ENCODE peak calls at places on chromosomes 3 and 15, in eight cellular contexts. T, V, P, C, J, E, G and U are unnamed samples.

GRCh38 chr15:65289261-65289854 is 2.7 kb upstream of the PARP16 start:
- DNase-seq in V (no peak), G (no peak), C (no peak), E (no peak), T (no peak), J (no peak), P (no peak), U (no peak)

GRCh38 chr3:52083556-52084087 is 27.3 kb upstream of the DUSP7 start:
- DNase-seq in G (no peak), E (no peak), C (no peak), V (peak; percentile 19), J (no peak), T (no peak), P (peak; percentile 9), U (no peak)

GRCh38 chr3:30666564-30667249 is 60.3 kb downstream of the TGFBR2 start:
- DNase-seq in V (no peak), T (no peak), E (no peak), G (no peak), J (no peak), C (no peak), P (no peak), U (no peak)

GRCh38 chr3:141303481-141304223 is 64.7 kb upstream of the ZBTB38 start:
- DNase-seq in J (peak; percentile 44), P (no peak), G (peak; percentile 61), C (peak; percentile 89), E (peak; percentile 70), V (no peak), T (peak; percentile 58), U (peak; percentile 66)

GRCh38 chr3:126256256-126256655 is 75.9 kb upstream of the ALDH1L1 start:
- DNase-seq in G (no peak), P (no peak), T (no peak), V (no peak), J (no peak), C (no peak), E (peak; percentile 28), U (no peak)

GRCh38 chr3:30638685-30639412 is 32.4 kb downstream of the TGFBR2 start:
- DNase-seq in J (no peak), T (no peak), P (peak; percentile 54), C (peak; percentile 46), V (no peak), E (no peak), G (no peak), U (no peak)

GRCh38 chr15:98775498-98776230 is 127.3 kb downstream of the IGF1R start:
- DNase-seq in C (no peak), E (peak; percentile 46), V (no peak), T (no peak), J (no peak), P (no peak), G (no peak), U (no peak)

GRCh38 chr3:42024578-42025387 is 62.9 kb upstream of the ULK4 start:
- DNase-seq in J (no peak), G (no peak), P (no peak), V (no peak), E (peak; percentile 32), T (no peak), C (no peak), U (no peak)

GRCh38 chr3:194497799-194498575 is 11.2 kb upstream of the ATP13A3 start:
- DNase-seq in T (no peak), C (no peak), G (peak; percentile 28), P (peak; percentile 33), V (no peak), J (no peak), E (peak; percentile 70), U (no peak)

GRCh38 chr15:45185903-45186770 is 1.6 kb downstream of the SHF start:
- DNase-seq in J (no peak), C (no peak), G (no peak), E (peak; percentile 35), V (no peak), T (no peak), P (no peak), U (no peak)

GRCh38 chr15:95291878-95292472 is 1038.5 kb upstream of the NR2F2 start:
- DNase-seq in C (peak; percentile 60), T (no peak), J (no peak), V (no peak), E (peak; percentile 57), G (no peak), P (no peak), U (no peak)

GRCh38 chr15:99503411-99503810 is 62.4 kb upstream of the MEF2A start:
- DNase-seq in J (no peak), V (no peak), C (no peak), P (no peak), G (no peak), E (no peak), T (no peak), U (no peak)

GRCh38 chr15:65917936-65918335 is 48.6 kb downstream of the RAB11A start:
- DNase-seq in C (no peak), J (no peak), G (no peak), P (no peak), T (no peak), E (no peak), V (no peak), U (no peak)

GRCh38 chr3:126886217-126886616 is 96.7 kb upstream of the PLXNA1 start:
- DNase-seq in E (no peak), V (no peak), J (no peak), G (no peak), P (no peak), C (peak; percentile 42), T (no peak), U (no peak)

GRCh38 chr3:128492353-128493220 is at the start of gene GATA2:
- DNase-seq in T (peak; percentile 72), V (no peak), P (peak; percentile 47), G (no peak), J (no peak), E (peak; percentile 59), C (no peak), U (peak; percentile 49)

GRCh38 chr3:128491900-128492352 is 1.1 kb downstream of the GATA2 start:
- DNase-seq in T (no peak), E (no peak), J (no peak), V (no peak), C (no peak), P (no peak), G (no peak), U (no peak)

GRCh38 chr3:128495435-128495970 is 2.5 kb upstream of the GATA2 start:
- DNase-seq in G (no peak), E (no peak), J (no peak), P (no peak), C (no peak), T (no peak), V (no peak), U (no peak)

GRCh38 chr3:128494152-128494650 is 1.2 kb upstream of the GATA2 start:
- DNase-seq in P (no peak), J (no peak), V (no peak), E (no peak), C (no peak), T (no peak), G (no peak), U (no peak)

DNA sequence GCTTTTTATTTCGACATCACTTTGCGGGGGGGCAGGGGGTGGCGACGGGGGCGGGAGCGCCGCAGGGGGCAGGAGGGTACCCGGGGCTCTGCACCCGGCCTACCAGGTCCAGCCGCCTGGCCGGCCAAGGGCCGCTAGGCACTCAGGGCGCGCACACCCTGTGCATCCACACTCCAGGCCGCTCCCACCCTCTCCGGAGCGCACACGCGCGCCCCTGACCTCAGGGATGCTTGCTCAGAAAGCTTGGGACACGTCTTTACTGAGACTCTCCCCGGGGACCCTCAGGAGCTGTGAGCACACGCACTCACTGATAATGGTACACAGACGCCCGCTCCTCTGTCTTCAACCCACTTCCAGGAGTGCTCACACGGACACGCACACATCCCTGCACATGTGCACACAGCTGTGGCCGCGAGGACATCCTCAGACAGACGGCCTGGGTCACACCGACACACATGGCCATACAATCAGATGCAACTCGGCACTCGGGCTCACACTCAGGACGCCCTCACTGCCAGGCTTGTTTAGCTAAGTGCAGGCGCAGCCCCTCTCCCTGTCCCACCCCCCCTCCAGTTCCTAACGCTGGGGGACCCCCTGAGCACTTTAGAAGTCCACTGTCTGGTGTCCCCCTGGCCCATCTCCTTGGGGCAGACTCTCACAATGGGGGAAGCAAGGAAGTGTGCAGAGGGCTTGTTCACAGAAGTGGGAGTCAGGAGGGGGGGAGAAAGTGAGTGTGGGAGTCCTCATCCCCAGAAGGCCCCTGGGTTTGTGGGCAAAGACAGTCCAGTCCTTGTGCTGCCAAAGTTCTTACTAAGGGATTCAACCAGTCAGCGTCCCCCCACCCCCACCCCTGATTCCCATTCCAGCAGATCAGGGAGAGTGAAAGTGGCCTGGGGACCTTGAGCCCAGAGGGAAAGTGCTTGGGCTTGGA is 485 bp upstream of the GATA2 start:
- DNase-seq in C (no peak), E (peak; percentile 38), G (no peak), T (no peak), J (no peak), V (no peak), P (no peak), U (no peak)
- H3K4me1 ChIP-seq in C (peaks cover 32% of the 10 kb centered on the region), E (no peaks in the 10 kb centered on the region), G (no peaks in the 10 kb centered on the region), T (no peaks in the 10 kb centered on the region), J (peaks cover 43% of the 10 kb centered on the region), V (no peaks in the 10 kb centered on the region), P (no peaks in the 10 kb centered on the region), U (peaks cover 28% of the 10 kb centered on the region)

DNA sequence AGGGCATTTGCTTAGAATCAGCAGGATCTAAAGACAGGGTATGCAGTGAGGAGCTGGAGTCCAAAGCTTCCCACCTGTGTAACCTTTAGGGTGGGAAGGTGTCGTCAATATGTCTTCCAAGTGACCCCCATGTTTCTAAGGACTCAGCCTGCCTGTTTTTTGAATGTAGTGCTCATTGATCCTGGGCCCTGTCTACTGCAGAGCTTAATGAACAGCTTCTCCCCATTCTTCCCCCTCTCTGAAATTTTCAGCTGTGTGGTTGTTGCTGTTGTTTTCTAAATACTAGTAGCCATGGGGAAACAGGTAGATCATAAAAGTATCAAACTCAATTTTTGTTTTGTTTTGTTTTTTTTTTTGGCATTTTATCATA is 39.7 kb downstream of the MBNL1 start:
- DNase-seq in T (no peak), P (no peak), G (no peak), C (no peak), E (no peak), J (no peak), V (no peak), U (no peak)
- H3K4me1 ChIP-seq in T (peaks cover 36% of the 10 kb centered on the region), P (peaks cover 12% of the 10 kb centered on the region), G (peaks cover 29% of the 10 kb centered on the region), C (peaks cover 21% of the 10 kb centered on the region), E (peaks cover 69% of the 10 kb centered on the region), J (no peaks in the 10 kb centered on the region), V (peaks cover 19% of the 10 kb centered on the region), U (peaks cover 83% of the 10 kb centered on the region)

GRCh38 chr3:976021-976420 is 116.8 kb upstream of the CNTN6 start:
- DNase-seq in J (no peak), G (no peak), P (no peak), V (no peak), E (no peak), T (no peak), C (no peak), U (no peak)

DNA sequence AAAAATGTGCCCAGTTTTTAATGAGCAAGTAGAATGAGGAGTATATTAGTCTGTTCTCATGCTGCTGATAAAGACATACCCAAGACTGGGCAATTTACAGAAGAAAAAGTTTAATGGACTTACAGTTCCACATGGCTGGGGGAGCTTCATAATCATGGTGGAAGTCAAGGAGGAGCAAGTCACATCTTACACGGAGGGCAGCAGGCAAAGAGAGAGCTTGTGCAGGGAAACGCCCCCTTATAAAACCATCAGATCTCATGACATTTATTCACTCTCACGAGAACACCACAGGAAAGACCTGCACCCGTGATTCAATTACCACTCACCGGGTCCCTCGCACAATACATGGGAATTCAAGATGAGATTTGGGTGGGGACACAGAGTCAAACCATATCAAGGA is 111.7 kb upstream of the CNTN6 start:
- DNase-seq in G (no peak), E (no peak), V (no peak), P (no peak), T (no peak), J (no peak), C (no peak), U (no peak)
- H3K4me1 ChIP-seq in G (no peaks in the 10 kb centered on the region), E (no peaks in the 10 kb centered on the region), V (no peaks in the 10 kb centered on the region), P (no peaks in the 10 kb centered on the region), T (no peaks in the 10 kb centered on the region), J (no peaks in the 10 kb centered on the region), C (no peaks in the 10 kb centered on the region), U (no peaks in the 10 kb centered on the region)

GRCh38 chr3:188390347-188390718 is 236.4 kb downstream of the LPP start:
- DNase-seq in T (no peak), P (no peak), E (no peak), J (no peak), C (no peak), V (peak; percentile 62), G (no peak), U (no peak)
- H3K4me1 ChIP-seq in T (peaks cover 24% of the 10 kb centered on the region), P (peaks cover 9% of the 10 kb centered on the region), E (peaks cover 14% of the 10 kb centered on the region), J (peaks cover 3% of the 10 kb centered on the region), C (peaks cover 8% of the 10 kb centered on the region), V (peaks cover 6% of the 10 kb centered on the region), G (peaks cover 16% of the 10 kb centered on the region), U (peaks cover 6% of the 10 kb centered on the region)